ENCODE peak calls at places on chromosomes 2 and 18, in nine cellular contexts. G is smooth muscle cell of the brain vasculature, L is thoracic aorta, C is brain microvascular endothelial cell, S is SHP77, P is AG09319, X is fibroblast of lung, Y is SK-N-SH, I is cardiac septum. Q is an unnamed sample.

GRCh38 chr2:207499114-207499513 is 30.6 kb upstream of the CREB1 start:
- DNase-seq in X (no peak), G (no peak), P (no peak), Y (no peak), I (no peak), L (no peak), C (no peak), S (no peak), Q (no peak)

GRCh38 chr2:137507237-137507636 is 457.0 kb upstream of the HNMT start:
- DNase-seq in Y (no peak), C (no peak), S (no peak), L (no peak), X (no peak), I (no peak), P (no peak), G (no peak), Q (no peak)

GRCh38 chr2:134369220-134369902 is 115.5 kb downstream of the MGAT5 start:
- DNase-seq in S (no peak), Y (no peak), G (no peak), C (no peak), P (no peak), I (no peak), L (no peak), X (no peak), Q (no peak)

GRCh38 chr2:175414872-175415487 is 233.5 kb upstream of the ATP5MC3 start:
- DNase-seq in X (peak), L (no peak), P (peak), G (peak), S (no peak), I (no peak), Y (peak), C (peak), Q (no peak)

GRCh38 chr2:227493524-227493923 is 21.6 kb downstream of the AGFG1 start:
- DNase-seq in C (no peak), X (no peak), P (no peak), L (no peak), I (no peak), G (no peak), S (no peak), Y (no peak), Q (no peak)

GRCh38 chr2:239291505-239292350 is 109.1 kb downstream of the HDAC4 start:
- DNase-seq in S (peak), I (peak), L (no peak), P (no peak), C (no peak), X (no peak), G (no peak), Y (no peak), Q (no peak)

GRCh38 chr18:35610089-35610488 is 28.5 kb downstream of the GALNT1 start:
- DNase-seq in S (peak), I (no peak), G (no peak), P (no peak), L (no peak), Y (no peak), C (no peak), X (no peak), Q (no peak)

GRCh38 chr18:907171-907879 is 2.7 kb downstream of the ADCYAP1 start:
- DNase-seq in I (no peak), L (no peak), X (no peak), G (no peak), S (peak), Y (peak), P (no peak), C (no peak), Q (no peak)

GRCh38 chr2:75403991-75404428 is 156.7 kb downstream of the EVA1A start:
- DNase-seq in S (peak), P (peak), Y (peak), L (no peak), C (peak), X (peak), I (no peak), G (peak), Q (no peak)

GRCh38 chr2:45435316-45435715 is 175.8 kb downstream of the SRBD1 start:
- DNase-seq in G (peak), S (no peak), X (peak), L (no peak), P (no peak), C (peak), Y (peak), I (no peak), Q (no peak)

GRCh38 chr18:27860701-27861107 is 316.2 kb downstream of the CDH2 start:
- DNase-seq in X (peak), G (no peak), L (no peak), Y (no peak), S (peak), C (peak), P (no peak), I (no peak), Q (no peak)

GRCh38 chr2:44430340-44430739 is 68.6 kb downstream of the CAMKMT start:
- DNase-seq in S (no peak), X (no peak), P (no peak), Y (no peak), L (no peak), I (no peak), G (no peak), C (no peak), Q (no peak)

GRCh38 chr18:69538849-69539248 is 138.2 kb downstream of the DOK6 start:
- DNase-seq in G (no peak), I (no peak), X (no peak), C (no peak), P (peak), S (no peak), L (no peak), Y (peak), Q (no peak)

GRCh38 chr2:129705105-129705504 is 274.4 kb upstream of the RAB6C start:
- DNase-seq in S (no peak), X (no peak), P (no peak), Y (no peak), C (no peak), I (no peak), G (no peak), L (no peak), Q (no peak)

GRCh38 chr2:75100011-75100680 is 99.2 kb downstream of the TACR1 start:
- DNase-seq in S (no peak), G (no peak), C (peak), I (no peak), L (no peak), X (peak), Y (peak), P (peak), Q (no peak)

GRCh38 chr2:167651406-167652151 is 595.8 kb downstream of the STK39 start:
- DNase-seq in L (no peak), I (no peak), G (no peak), X (no peak), P (no peak), Y (no peak), C (no peak), S (no peak), Q (no peak)

GRCh38 chr2:46538393-46538792 is 59.0 kb downstream of the TMEM247 start:
- DNase-seq in S (no peak), X (peak), I (no peak), Y (no peak), C (no peak), P (no peak), L (no peak), G (no peak), Q (no peak)

GRCh38 chr2:197972017-197972416 is 167.6 kb downstream of the PLCL1 start:
- DNase-seq in X (peak), Y (no peak), G (peak), I (no peak), S (no peak), P (peak), C (peak), L (peak), Q (no peak)

Q was measured in CD8-positive, alpha-beta memory T cell.